ENCODE peak calls at places on chromosomes 7 and 10, in five cellular contexts. M, S, X, L and K are unnamed samples.

GRCh38 chr10:34889004-34889869 is 74.1 kb upstream of the PARD3 start:
- DNase-seq in M (no peak), S (no peak), X (no peak), L (no peak), K (peak; percentile 26)

GRCh38 chr7:113086928-113087277 is 276 bp upstream of the GPR85 start:
- DNase-seq in M (no peak), S (peak; percentile 43), X (no peak), L (no peak), K (no peak)

GRCh38 chr7:73976761-73977625 is 51.0 kb upstream of the ELN start:
- DNase-seq in M (no peak), S (no peak), X (peak; percentile 78), L (no peak), K (peak; percentile 58)

GRCh38 chr7:75943864-75944263 is 28.9 kb downstream of the POR start:
- DNase-seq in M (no peak), S (no peak), X (no peak), L (peak; percentile 41), K (no peak)

GRCh38 chr7:101563933-101564777 is 64.9 kb downstream of the MYL10 start:
- DNase-seq in M (no peak), S (no peak), X (peak; percentile 53), L (peak; percentile 20), K (no peak)

GRCh38 chr10:2949948-2950354 is 117.4 kb upstream of the PFKP start:
- DNase-seq in M (no peak), S (no peak), X (no peak), L (no peak), K (no peak)

GRCh38 chr10:43197834-43198681 is 59.8 kb downstream of the CSGALNACT2 start:
- DNase-seq in M (peak; percentile 18), S (no peak), X (peak; percentile 75), L (no peak), K (peak; percentile 40)

GRCh38 chr7:220151-220841 is 27.9 kb downstream of the FAM20C start:
- DNase-seq in M (peak; percentile 45), S (no peak), X (no peak), L (no peak), K (no peak)

GRCh38 chr10:73590881-73591577 is at the start of gene USP54:
- DNase-seq in M (peak; percentile 59), S (peak; percentile 56), X (no peak), L (no peak), K (no peak)

DNA sequence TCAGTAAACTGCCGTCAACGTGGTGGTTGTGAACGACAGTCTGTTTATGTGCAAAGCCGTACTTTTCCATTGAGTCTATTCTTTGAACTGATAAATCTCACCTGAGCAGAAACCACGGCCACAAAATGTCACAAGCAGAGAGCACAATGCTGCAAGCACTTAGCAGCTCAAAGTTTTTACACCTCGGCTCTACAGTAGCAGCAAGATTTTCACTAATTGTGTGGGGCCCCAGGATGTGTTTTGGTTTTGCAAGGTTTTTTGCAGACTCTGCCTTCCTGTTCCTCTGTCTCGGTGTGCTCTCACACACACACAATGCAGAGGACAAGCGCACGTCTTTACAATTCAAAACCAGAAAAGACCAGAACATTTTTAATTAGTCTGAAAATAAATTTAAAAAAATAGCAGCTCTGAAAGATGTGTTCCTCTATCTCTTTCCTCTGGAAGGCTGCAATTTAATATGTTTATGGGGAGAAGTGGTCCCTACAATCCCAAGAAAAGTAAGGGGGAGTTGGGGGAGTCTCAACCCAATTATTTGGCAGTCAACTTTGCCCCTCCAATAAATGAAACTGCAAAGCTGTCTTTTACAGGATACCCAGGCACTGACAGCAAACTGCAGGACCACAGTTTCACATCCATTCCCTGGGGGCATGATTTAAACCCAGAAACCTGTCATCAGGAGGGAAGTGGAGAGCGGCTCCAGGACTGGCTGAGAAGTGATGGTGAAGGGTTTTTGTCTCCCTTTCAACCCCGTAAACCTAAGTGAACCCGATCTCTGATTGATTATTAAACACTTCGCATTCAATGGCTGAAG is 73.8 kb upstream of the SFMBT2 start:
- DNase-seq in M (no peak), S (no peak), X (no peak), L (peak; percentile 40), K (no peak)
- H3K4me1 ChIP-seq in M (peaks cover 8% of the 10 kb centered on the region), S (no peaks in the 10 kb centered on the region), X (no peaks in the 10 kb centered on the region), L (no peaks in the 10 kb centered on the region), K (no peaks in the 10 kb centered on the region)

GRCh38 chr7:43785425-43785824 is 26.9 kb downstream of the BLVRA start:
- DNase-seq in M (no peak), S (no peak), X (no peak), L (peak; percentile 40), K (peak; percentile 90)

GRCh38 chr7:43784030-43785001 is 25.8 kb downstream of the BLVRA start:
- DNase-seq in M (no peak), S (no peak), X (no peak), L (no peak), K (peak; percentile 58)

GRCh38 chr7:43779032-43779812 is 20.7 kb downstream of the BLVRA start:
- DNase-seq in M (no peak), S (no peak), X (no peak), L (no peak), K (no peak)

GRCh38 chr7:43782768-43783555 is 24.5 kb downstream of the BLVRA start:
- DNase-seq in M (no peak), S (no peak), X (no peak), L (no peak), K (peak; percentile 6)

GRCh38 chr7:43781726-43782607 is 23.5 kb downstream of the BLVRA start:
- DNase-seq in M (peak; percentile 90), S (no peak), X (no peak), L (no peak), K (peak; percentile 64)
- TF ChIP-seq POLR2AphosphoS5 in M (no peak), S (no peak), X (no peak), L (no peak), K (no peak)

GRCh38 chr10:124568858-124569622 is 107.4 kb downstream of the LHPP start:
- DNase-seq in M (no peak), S (no peak), X (no peak), L (no peak), K (peak; percentile 59)
- H3K4me3 ChIP-seq in M (no peak overlapping the region), S (no peak overlapping the region), X (no peak overlapping the region), L (no peak overlapping the region), K (no peak overlapping the region)

GRCh38 chr7:106068986-106069385 is 43.1 kb downstream of the SYPL1 start:
- DNase-seq in M (no peak), S (no peak), X (no peak), L (no peak), K (peak; percentile 87)

GRCh38 chr7:106068538-106068961 is 43.6 kb downstream of the SYPL1 start:
- DNase-seq in M (no peak), S (no peak), X (no peak), L (no peak), K (no peak)

GRCh38 chr7:106070567-106071254 is 41.4 kb downstream of the SYPL1 start:
- DNase-seq in M (no peak), S (no peak), X (no peak), L (no peak), K (no peak)

GRCh38 chr7:106070201-106070551 is 41.9 kb downstream of the SYPL1 start:
- DNase-seq in M (no peak), S (no peak), X (no peak), L (no peak), K (no peak)

GRCh38 chr7:106069471-106070200 is 42.5 kb downstream of the SYPL1 start:
- DNase-seq in M (no peak), S (no peak), X (no peak), L (no peak), K (no peak)
- H3K4me1 ChIP-seq in M (peaks cover 89% of the 10 kb centered on the region), S (peaks cover 31% of the 10 kb centered on the region), X (peaks cover 87% of the 10 kb centered on the region), L (peaks cover 40% of the 10 kb centered on the region), K (peaks cover 92% of the 10 kb centered on the region)

GRCh38 chr10:129963076-129963830 is 821 bp downstream of the EBF3 start:
- DNase-seq in M (no peak), S (peak; percentile 40), X (peak; percentile 74), L (no peak), K (peak; percentile 65)

GRCh38 chr10:129962558-129963075 is 1.5 kb downstream of the EBF3 start:
- DNase-seq in M (no peak), S (no peak), X (no peak), L (no peak), K (no peak)

GRCh38 chr10:129960493-129961273 is 3.4 kb downstream of the EBF3 start:
- DNase-seq in M (no peak), S (no peak), X (peak; percentile 15), L (no peak), K (no peak)

GRCh38 chr10:129961274-129961839 is 2.7 kb downstream of the EBF3 start:
- DNase-seq in M (no peak), S (no peak), X (peak; percentile 13), L (no peak), K (no peak)

DNA sequence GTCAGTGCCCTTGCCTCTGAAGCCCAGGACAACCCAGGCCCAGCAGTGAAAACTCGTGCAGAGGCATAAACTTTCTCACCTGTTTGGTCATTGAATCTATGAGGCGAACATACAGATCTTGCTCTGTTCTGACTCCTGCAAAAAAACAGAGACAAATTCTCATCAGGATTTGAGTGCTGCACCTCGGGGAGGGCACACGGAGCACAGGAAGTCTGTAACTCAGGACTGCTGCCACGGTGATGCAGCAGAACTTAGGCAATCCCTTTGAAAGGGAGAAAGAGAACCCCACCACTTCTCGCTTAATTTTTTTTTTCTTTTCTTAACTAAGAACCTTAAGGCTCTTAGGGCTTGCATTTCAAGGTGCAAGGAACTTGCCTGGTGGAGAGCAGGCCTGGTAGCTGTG is 2.0 kb downstream of the EBF3 start:
- DNase-seq in M (no peak), S (no peak), X (peak; percentile 35), L (no peak), K (peak; percentile 58)
- TF ChIP-seq POLR2AphosphoS5 in M (no peak), S (no peak), X (no peak), L (no peak), K (no peak)

GRCh38 chr7:44986218-44987053 is 7.6 kb upstream of the MYO1G start:
- DNase-seq in M (no peak), S (peak; percentile 94), X (peak; percentile 96), L (peak; percentile 96), K (peak; percentile 96)

GRCh38 chr7:44983742-44984477 is 5.1 kb upstream of the MYO1G start:
- DNase-seq in M (no peak), S (no peak), X (no peak), L (no peak), K (no peak)

GRCh38 chr7:44984478-44984758 is 5.6 kb upstream of the MYO1G start:
- DNase-seq in M (no peak), S (no peak), X (no peak), L (no peak), K (no peak)

GRCh38 chr7:44985900-44986217 is 7.0 kb upstream of the MYO1G start:
- DNase-seq in M (no peak), S (no peak), X (no peak), L (no peak), K (no peak)

GRCh38 chr7:44985033-44985695 is 6.3 kb upstream of the MYO1G start:
- DNase-seq in M (no peak), S (no peak), X (no peak), L (no peak), K (no peak)
- H3K4me3 ChIP-seq in M (no peak overlapping the region), S (peak overlapping the region; percentile 42), X (peak overlapping the region; percentile 65), L (peak overlapping the region; percentile 54), K (peak overlapping the region; percentile 57)

DNA sequence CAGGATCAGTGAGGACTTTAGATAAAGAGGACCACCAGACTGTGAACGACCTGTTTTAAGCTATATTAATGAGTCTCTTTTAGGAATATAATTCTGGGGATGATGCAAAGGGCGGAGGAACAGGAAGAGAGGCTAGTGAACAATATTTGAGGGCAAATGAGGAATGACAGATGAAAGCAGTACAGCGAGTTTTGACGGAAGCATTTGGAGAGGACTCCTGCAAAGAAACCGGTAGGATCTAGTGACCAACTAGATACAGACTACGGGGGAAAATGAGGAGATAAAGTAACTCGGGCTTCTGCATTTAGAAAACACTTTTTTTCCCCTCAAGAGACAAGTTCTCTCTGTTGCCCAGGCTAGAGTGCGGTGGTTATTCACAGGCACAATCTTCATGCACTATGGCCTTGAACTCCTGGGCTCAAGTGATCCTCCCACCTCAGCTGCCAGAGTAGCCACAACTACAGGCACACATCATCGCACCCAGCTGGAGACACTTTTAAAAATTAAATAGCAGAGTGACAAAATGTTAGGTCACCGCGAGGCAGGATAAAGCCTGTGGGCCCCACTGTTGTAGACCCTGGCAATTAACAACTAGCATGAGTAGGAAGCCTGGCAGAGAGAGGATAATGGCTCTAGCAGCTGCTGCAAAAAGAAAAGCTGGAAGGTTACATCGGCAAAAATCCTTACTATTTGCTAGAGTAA is 143.2 kb downstream of the SRPK2 start:
- DNase-seq in M (peak; percentile 64), S (no peak), X (no peak), L (no peak), K (no peak)
- H3K4me1 ChIP-seq in M (peaks cover 42% of the 10 kb centered on the region), S (peaks cover 4% of the 10 kb centered on the region), X (peaks cover 14% of the 10 kb centered on the region), L (peaks cover 8% of the 10 kb centered on the region), K (peaks cover 32% of the 10 kb centered on the region)